ENCODE peak calls at places on chromosomes 13 and 19, in eight cellular contexts. One of them, this sample, is unnamed.

GRCh38 chr13:84339456-84339855 is 457.2 kb upstream of the SLITRK1 start:
- DNase-seq in suprapubic skin: no peak
- DNase-seq in adrenal gland: no peak
- DNase-seq in upper lobe of right lung: no peak
- DNase-seq in uterus: no peak
- DNase-seq in ascending aorta: no peak
- DNase-seq in astrocyte of the spinal cord: no peak
- DNase-seq in PC-3: no peak
- DNase-seq in this sample: no peak

GRCh38 chr19:7461841-7462629 is 26.8 kb downstream of the PEX11G start:
- DNase-seq in adrenal gland: no peak
- DNase-seq in PC-3: no peak
- DNase-seq in ascending aorta: no peak
- DNase-seq in suprapubic skin: no peak
- DNase-seq in uterus: no peak
- DNase-seq in astrocyte of the spinal cord: no peak
- DNase-seq in upper lobe of right lung: no peak
- DNase-seq in this sample: no peak

GRCh38 chr13:19957320-19958118 is 1.0 kb upstream of the ZMYM2 start:
- DNase-seq in PC-3: peak; percentile 75
- DNase-seq in astrocyte of the spinal cord: peak; percentile 80
- DNase-seq in upper lobe of right lung: peak; percentile 84
- DNase-seq in uterus: peak; percentile 84
- DNase-seq in adrenal gland: peak; percentile 95
- DNase-seq in suprapubic skin: peak; percentile 89
- DNase-seq in ascending aorta: peak; percentile 90
- DNase-seq in this sample: peak; percentile 76

GRCh38 chr19:52369463-52370340 is at the start of gene ZNF880:
- DNase-seq in uterus: peak; percentile 93
- DNase-seq in ascending aorta: peak; percentile 95
- DNase-seq in suprapubic skin: peak; percentile 95
- DNase-seq in adrenal gland: peak; percentile 96
- DNase-seq in PC-3: peak; percentile 52
- DNase-seq in astrocyte of the spinal cord: peak; percentile 93
- DNase-seq in upper lobe of right lung: peak; percentile 95
- DNase-seq in this sample: peak; percentile 91

GRCh38 chr13:87356314-87356713 is 314.9 kb upstream of the SLITRK5 start:
- DNase-seq in suprapubic skin: no peak
- DNase-seq in astrocyte of the spinal cord: no peak
- DNase-seq in adrenal gland: no peak
- DNase-seq in upper lobe of right lung: peak; percentile 67
- DNase-seq in uterus: no peak
- DNase-seq in PC-3: no peak
- DNase-seq in ascending aorta: no peak
- DNase-seq in this sample: peak; percentile 3

GRCh38 chr19:47790398-47790814 is 11.9 kb downstream of the SELENOW start:
- DNase-seq in adrenal gland: peak; percentile 89
- DNase-seq in astrocyte of the spinal cord: peak; percentile 50
- DNase-seq in uterus: peak; percentile 80
- DNase-seq in suprapubic skin: peak; percentile 87
- DNase-seq in ascending aorta: peak; percentile 89
- DNase-seq in upper lobe of right lung: peak; percentile 92
- DNase-seq in PC-3: peak; percentile 69
- DNase-seq in this sample: peak; percentile 65

GRCh38 chr13:112065867-112066623 is 904 bp upstream of the SOX1 start:
- DNase-seq in suprapubic skin: no peak
- DNase-seq in ascending aorta: no peak
- DNase-seq in uterus: no peak
- DNase-seq in PC-3: no peak
- DNase-seq in adrenal gland: no peak
- DNase-seq in astrocyte of the spinal cord: no peak
- DNase-seq in upper lobe of right lung: no peak
- DNase-seq in this sample: no peak

GRCh38 chr19:11921852-11922495 is 2.9 kb upstream of the ZNF700 start:
- DNase-seq in uterus: no peak
- DNase-seq in PC-3: no peak
- DNase-seq in ascending aorta: no peak
- DNase-seq in astrocyte of the spinal cord: no peak
- DNase-seq in adrenal gland: peak; percentile 65
- DNase-seq in suprapubic skin: no peak
- DNase-seq in upper lobe of right lung: no peak
- DNase-seq in this sample: no peak

GRCh38 chr13:73684286-73684685 is 449.9 kb downstream of the KLF12 start:
- DNase-seq in PC-3: peak; percentile 19
- DNase-seq in upper lobe of right lung: no peak
- DNase-seq in adrenal gland: no peak
- DNase-seq in uterus: no peak
- DNase-seq in astrocyte of the spinal cord: no peak
- DNase-seq in ascending aorta: no peak
- DNase-seq in suprapubic skin: no peak
- DNase-seq in this sample: peak; percentile 68

GRCh38 chr13:111202745-111203144 is 87.6 kb downstream of the ARHGEF7 start:
- DNase-seq in suprapubic skin: no peak
- DNase-seq in PC-3: peak; percentile 18
- DNase-seq in upper lobe of right lung: no peak
- DNase-seq in uterus: peak; percentile 51
- DNase-seq in ascending aorta: peak; percentile 69
- DNase-seq in astrocyte of the spinal cord: peak; percentile 94
- DNase-seq in adrenal gland: peak; percentile 72
- DNase-seq in this sample: peak; percentile 66

GRCh38 chr13:32538234-32538620 is 368 bp downstream of the N4BP2L2 start:
- DNase-seq in astrocyte of the spinal cord: no peak
- DNase-seq in adrenal gland: peak; percentile 79
- DNase-seq in PC-3: no peak
- DNase-seq in suprapubic skin: peak; percentile 66
- DNase-seq in ascending aorta: peak; percentile 71
- DNase-seq in uterus: no peak
- DNase-seq in upper lobe of right lung: peak; percentile 71
- DNase-seq in this sample: peak; percentile 52

GRCh38 chr13:32535140-32535539 is 3.5 kb downstream of the N4BP2L2 start:
- DNase-seq in uterus: no peak
- DNase-seq in suprapubic skin: no peak
- DNase-seq in adrenal gland: no peak
- DNase-seq in astrocyte of the spinal cord: no peak
- DNase-seq in upper lobe of right lung: no peak
- DNase-seq in ascending aorta: no peak
- DNase-seq in PC-3: no peak
- DNase-seq in this sample: no peak

GRCh38 chr13:32537580-32538233 is 888 bp downstream of the N4BP2L2 start:
- DNase-seq in adrenal gland: peak; percentile 63
- DNase-seq in ascending aorta: no peak
- DNase-seq in uterus: peak; percentile 27
- DNase-seq in astrocyte of the spinal cord: peak; percentile 8
- DNase-seq in suprapubic skin: peak; percentile 74
- DNase-seq in upper lobe of right lung: peak; percentile 78
- DNase-seq in PC-3: no peak
- DNase-seq in this sample: no peak

GRCh38 chr13:32538621-32539246 is at the start of gene N4BP2L2:
- DNase-seq in adrenal gland: peak; percentile 99
- DNase-seq in suprapubic skin: peak; percentile 96
- DNase-seq in astrocyte of the spinal cord: peak; percentile 98
- DNase-seq in upper lobe of right lung: peak; percentile 94
- DNase-seq in ascending aorta: peak; percentile 97
- DNase-seq in uterus: peak; percentile 96
- DNase-seq in PC-3: peak; percentile 95
- DNase-seq in this sample: peak; percentile 97

DNA sequence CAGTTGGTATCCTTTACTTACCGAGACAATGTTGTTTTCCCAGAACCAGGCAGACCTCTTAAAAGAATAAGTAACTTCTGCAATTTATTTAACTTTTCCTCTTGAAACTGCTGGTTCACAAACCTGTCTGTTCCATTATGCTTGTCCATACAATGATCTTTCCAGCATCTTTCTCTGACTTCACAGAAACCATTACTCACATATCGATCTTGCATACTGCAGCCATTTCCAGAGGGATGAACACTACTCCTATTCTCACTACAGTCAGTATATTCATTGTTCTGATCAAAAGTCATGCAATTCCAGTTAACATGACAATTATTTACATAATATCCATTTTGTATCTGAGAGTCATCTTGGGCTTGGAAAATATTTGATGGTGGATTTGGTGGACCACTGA is 2.8 kb downstream of the N4BP2L2 start:
- DNase-seq in astrocyte of the spinal cord: no peak
- DNase-seq in suprapubic skin: no peak
- DNase-seq in uterus: no peak
- DNase-seq in PC-3: no peak
- DNase-seq in upper lobe of right lung: no peak
- DNase-seq in ascending aorta: no peak
- DNase-seq in adrenal gland: no peak
- DNase-seq in this sample: no peak
- H3K4me3 ChIP-seq in astrocyte of the spinal cord: no peak overlapping the region
- H3K4me3 ChIP-seq in suprapubic skin: no peak overlapping the region
- H3K4me3 ChIP-seq in uterus: no peak overlapping the region
- H3K4me3 ChIP-seq in PC-3: peak overlapping the region; percentile 23
- H3K4me3 ChIP-seq in upper lobe of right lung: no peak overlapping the region
- H3K4me3 ChIP-seq in ascending aorta: peak overlapping the region; percentile 32
- H3K4me3 ChIP-seq in adrenal gland: no peak overlapping the region
- H3K4me3 ChIP-seq in this sample: no peak overlapping the region

GRCh38 chr13:102280366-102280765 is 121.5 kb downstream of the FGF14 start:
- DNase-seq in adrenal gland: no peak
- DNase-seq in astrocyte of the spinal cord: no peak
- DNase-seq in suprapubic skin: no peak
- DNase-seq in upper lobe of right lung: no peak
- DNase-seq in ascending aorta: no peak
- DNase-seq in uterus: no peak
- DNase-seq in PC-3: no peak
- DNase-seq in this sample: no peak

GRCh38 chr13:102273111-102273510 is 128.7 kb downstream of the FGF14 start:
- DNase-seq in adrenal gland: no peak
- DNase-seq in uterus: no peak
- DNase-seq in PC-3: no peak
- DNase-seq in suprapubic skin: no peak
- DNase-seq in ascending aorta: no peak
- DNase-seq in astrocyte of the spinal cord: no peak
- DNase-seq in upper lobe of right lung: no peak
- DNase-seq in this sample: no peak

GRCh38 chr13:102277286-102277685 is 124.6 kb downstream of the FGF14 start:
- DNase-seq in adrenal gland: no peak
- DNase-seq in ascending aorta: no peak
- DNase-seq in suprapubic skin: no peak
- DNase-seq in PC-3: no peak
- DNase-seq in upper lobe of right lung: no peak
- DNase-seq in uterus: peak; percentile 28
- DNase-seq in astrocyte of the spinal cord: no peak
- DNase-seq in this sample: no peak

GRCh38 chr13:102276479-102276878 is 125.4 kb downstream of the FGF14 start:
- DNase-seq in PC-3: no peak
- DNase-seq in uterus: no peak
- DNase-seq in suprapubic skin: no peak
- DNase-seq in astrocyte of the spinal cord: no peak
- DNase-seq in ascending aorta: no peak
- DNase-seq in adrenal gland: no peak
- DNase-seq in upper lobe of right lung: no peak
- DNase-seq in this sample: no peak
- TF ChIP-seq CTCF in PC-3: no peak
- TF ChIP-seq CTCF in uterus: no peak
- TF ChIP-seq CTCF in suprapubic skin: no peak
- TF ChIP-seq CTCF in astrocyte of the spinal cord: no peak
- TF ChIP-seq CTCF in ascending aorta: no peak
- TF ChIP-seq CTCF in adrenal gland: no peak
- TF ChIP-seq CTCF in upper lobe of right lung: no peak
- TF ChIP-seq CTCF in this sample: no peak

GRCh38 chr13:28533049-28533436 is 38.1 kb upstream of the FLT1 start:
- DNase-seq in adrenal gland: no peak
- DNase-seq in uterus: no peak
- DNase-seq in PC-3: no peak
- DNase-seq in upper lobe of right lung: no peak
- DNase-seq in suprapubic skin: no peak
- DNase-seq in astrocyte of the spinal cord: no peak
- DNase-seq in ascending aorta: no peak
- DNase-seq in this sample: no peak

GRCh38 chr13:28531195-28531955 is 36.4 kb upstream of the FLT1 start:
- DNase-seq in adrenal gland: peak; percentile 70
- DNase-seq in astrocyte of the spinal cord: no peak
- DNase-seq in PC-3: peak; percentile 8
- DNase-seq in upper lobe of right lung: peak; percentile 70
- DNase-seq in suprapubic skin: peak; percentile 67
- DNase-seq in uterus: peak; percentile 40
- DNase-seq in ascending aorta: peak; percentile 70
- DNase-seq in this sample: no peak

GRCh38 chr13:28531956-28532225 is 37.0 kb upstream of the FLT1 start:
- DNase-seq in uterus: no peak
- DNase-seq in PC-3: no peak
- DNase-seq in suprapubic skin: no peak
- DNase-seq in adrenal gland: no peak
- DNase-seq in ascending aorta: no peak
- DNase-seq in upper lobe of right lung: no peak
- DNase-seq in astrocyte of the spinal cord: no peak
- DNase-seq in this sample: no peak

GRCh38 chr13:28533441-28534166 is 38.7 kb upstream of the FLT1 start:
- DNase-seq in ascending aorta: no peak
- DNase-seq in PC-3: no peak
- DNase-seq in suprapubic skin: no peak
- DNase-seq in uterus: no peak
- DNase-seq in adrenal gland: no peak
- DNase-seq in upper lobe of right lung: no peak
- DNase-seq in astrocyte of the spinal cord: no peak
- DNase-seq in this sample: no peak

GRCh38 chr13:28532226-28533048 is 37.5 kb upstream of the FLT1 start:
- DNase-seq in uterus: no peak
- DNase-seq in PC-3: no peak
- DNase-seq in suprapubic skin: no peak
- DNase-seq in adrenal gland: peak; percentile 72
- DNase-seq in upper lobe of right lung: peak; percentile 73
- DNase-seq in ascending aorta: no peak
- DNase-seq in astrocyte of the spinal cord: no peak
- DNase-seq in this sample: no peak
- H3K4me3 ChIP-seq in uterus: peak overlapping the region; percentile 32
- H3K4me3 ChIP-seq in PC-3: no peak overlapping the region
- H3K4me3 ChIP-seq in suprapubic skin: peak overlapping the region; percentile 54
- H3K4me3 ChIP-seq in adrenal gland: no peak overlapping the region
- H3K4me3 ChIP-seq in upper lobe of right lung: peak overlapping the region; percentile 46
- H3K4me3 ChIP-seq in ascending aorta: peak overlapping the region; percentile 68
- H3K4me3 ChIP-seq in astrocyte of the spinal cord: peak overlapping the region; percentile 37
- H3K4me3 ChIP-seq in this sample: no peak overlapping the region

DNA sequence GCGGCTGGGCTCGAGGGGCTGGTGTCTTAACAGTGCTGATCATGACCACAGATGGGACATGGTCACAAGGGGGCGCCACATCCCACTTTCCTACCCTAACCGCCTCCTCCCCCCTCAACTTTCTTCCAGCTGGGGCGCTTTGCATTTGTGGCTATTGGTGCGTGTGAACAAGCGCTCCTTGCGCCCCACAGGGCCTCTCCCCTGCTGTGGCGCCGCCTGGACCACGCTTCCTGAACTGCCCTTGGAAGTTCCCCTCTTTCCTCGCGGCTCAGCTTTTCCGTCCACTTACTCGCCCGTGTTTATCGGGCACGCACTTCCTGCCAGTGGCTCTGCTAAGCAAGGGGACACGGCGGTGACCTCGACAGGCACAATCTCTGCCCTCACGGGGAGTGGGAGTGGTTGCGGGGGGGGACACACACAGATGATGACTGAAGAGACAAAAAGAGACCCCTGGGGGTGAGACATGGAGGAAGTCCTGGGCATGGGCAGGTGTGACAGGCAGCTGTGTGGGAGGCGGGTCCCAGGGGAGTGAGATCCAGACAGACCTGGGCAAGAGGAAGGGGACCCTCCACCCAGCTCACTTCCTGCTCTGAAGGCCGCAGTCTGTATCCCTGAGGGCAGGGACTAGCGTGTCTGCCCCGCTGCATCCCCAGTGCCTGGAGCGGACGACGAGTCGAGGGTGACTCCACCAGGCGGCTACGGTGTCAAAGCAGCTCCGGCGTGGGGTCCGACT is 40.3 kb downstream of the ZNF787 start:
- DNase-seq in uterus: peak; percentile 45
- DNase-seq in suprapubic skin: no peak
- DNase-seq in upper lobe of right lung: peak; percentile 90
- DNase-seq in astrocyte of the spinal cord: peak; percentile 70
- DNase-seq in PC-3: peak; percentile 59
- DNase-seq in ascending aorta: peak; percentile 81
- DNase-seq in adrenal gland: peak; percentile 92
- DNase-seq in this sample: peak; percentile 67
- TF ChIP-seq CTCF in uterus: peak; percentile 15
- TF ChIP-seq CTCF in suprapubic skin: peak; percentile 31
- TF ChIP-seq CTCF in upper lobe of right lung: peak; percentile 52
- TF ChIP-seq CTCF in astrocyte of the spinal cord: peak; percentile 65
- TF ChIP-seq CTCF in PC-3: peak; percentile 63
- TF ChIP-seq CTCF in ascending aorta: peak; percentile 52
- TF ChIP-seq CTCF in adrenal gland: peak; percentile 80
- TF ChIP-seq CTCF in this sample: peak; percentile 47